ENCODE peak calls at places on chromosomes 2 and 18, in seven cellular contexts. W is tibial artery; M is hypothalamus; Z is activated T-cell treated with anti-CD3 and anti-CD28 coated beads, Interleukin-2, amount 50 U/mL, for 72 hours; C is head of caudate nucleus; D is GM18507; R is activated naive CD8-positive, alpha-beta T cell treated with anti-CD3 and anti-CD28 coated beads, Interleukin-2, amount 10 ng/mL, durations not matched to agents 7 days and 5 days. T is an unnamed sample.
A peak's percentile ranks its signal among the peaks of the same experiment; 100 is the strongest.

GRCh38 chr2:128493880-128494279 is 175.2 kb upstream of the HS6ST1 start:
- DNase-seq in W (no peak), M (no peak), R (no peak), Z (no peak), C (no peak), D (no peak), T (no peak)

GRCh38 chr2:233469261-233470006 is 97.1 kb downstream of the USP40 start:
- DNase-seq in W (peak; percentile 59), Z (no peak), R (no peak), C (peak; percentile 64), D (no peak), M (no peak), T (no peak)

GRCh38 chr2:220469201-220469600 is 841.8 kb downstream of the SLC4A3 start:
- DNase-seq in W (no peak), C (no peak), D (no peak), R (no peak), Z (no peak), M (no peak), T (no peak)

GRCh38 chr2:240725266-240726060 is 33.8 kb downstream of the AQP12A start:
- DNase-seq in W (no peak), Z (no peak), D (no peak), C (no peak), M (no peak), R (no peak), T (no peak)

GRCh38 chr2:141968377-141968920 is 162.4 kb downstream of the LRP1B start:
- DNase-seq in W (no peak), C (no peak), M (no peak), R (no peak), D (no peak), Z (no peak), T (no peak)

GRCh38 chr2:136384541-136385303 is 266.8 kb upstream of the CXCR4 start:
- DNase-seq in D (no peak), C (peak; percentile 36), Z (peak; percentile 63), M (no peak), W (no peak), R (no peak), T (peak; percentile 74)

GRCh38 chr2:172985139-172985874 is 90.3 kb upstream of the MAP3K20 start:
- DNase-seq in W (no peak), D (no peak), Z (no peak), M (no peak), C (no peak), R (no peak), T (no peak)

GRCh38 chr2:219997341-219997851 is 370.0 kb downstream of the SLC4A3 start:
- DNase-seq in Z (peak; percentile 29), R (no peak), W (no peak), M (no peak), D (no peak), C (peak; percentile 80), T (peak; percentile 69)

GRCh38 chr2:40394597-40394996 is 57.3 kb downstream of the SLC8A1 start:
- DNase-seq in C (no peak), R (no peak), W (no peak), Z (no peak), D (no peak), M (no peak), T (no peak)

GRCh38 chr18:13136056-13136688 is 82.4 kb upstream of the LDLRAD4 start:
- DNase-seq in R (peak; percentile 58), C (no peak), Z (peak; percentile 72), W (no peak), M (no peak), D (no peak), T (no peak)

GRCh38 chr2:201674794-201675193 is 23.6 kb downstream of the MPP4 start:
- DNase-seq in M (no peak), C (no peak), W (no peak), Z (no peak), D (no peak), R (no peak), T (no peak)

GRCh38 chr18:80181642-80182461 is 65.5 kb downstream of the PARD6G start:
- DNase-seq in R (no peak), Z (no peak), D (no peak), C (no peak), M (no peak), W (no peak), T (no peak)

GRCh38 chr2:8086342-8086741 is 595.5 kb upstream of the ID2 start:
- DNase-seq in M (no peak), R (no peak), D (no peak), Z (no peak), W (no peak), C (no peak), T (no peak)

GRCh38 chr2:111116843-111117665 is 3.7 kb upstream of the BCL2L11 start:
- DNase-seq in R (peak; percentile 70), D (peak; percentile 64), Z (peak; percentile 79), C (peak; percentile 78), M (peak; percentile 23), W (peak; percentile 70), T (peak; percentile 77)

GRCh38 chr2:193966590-193966989 is 1690.4 kb upstream of the SLC39A10 start:
- DNase-seq in D (no peak), W (no peak), M (no peak), R (no peak), Z (no peak), C (no peak), T (no peak)

GRCh38 chr2:154697422-154698237 is 865 bp upstream of the KCNJ3 start:
- DNase-seq in Z (no peak), C (peak; percentile 45), M (peak; percentile 17), W (peak; percentile 22), R (peak; percentile 27), D (no peak), T (peak; percentile 89)

GRCh38 chr2:102368461-102369109 is 13.0 kb downstream of the IL18R1 start:
- DNase-seq in W (no peak), D (no peak), M (no peak), Z (peak; percentile 29), R (no peak), C (no peak), T (no peak)

GRCh38 chr2:1721706-1722483 is 22.4 kb downstream of the PXDN start:
- DNase-seq in Z (no peak), R (no peak), D (no peak), C (peak; percentile 15), M (no peak), W (peak; percentile 39), T (no peak)

GRCh38 chr2:240604291-240604938 is 17.9 kb downstream of the CAPN10 start:
- DNase-seq in M (no peak), D (no peak), W (peak; percentile 74), Z (no peak), R (peak; percentile 26), C (peak; percentile 84), T (no peak)

GRCh38 chr2:159614534-159615186 is 1.7 kb downstream of the BAZ2B start:
- DNase-seq in C (no peak), D (no peak), W (no peak), M (no peak), R (no peak), Z (no peak), T (peak; percentile 96)

GRCh38 chr2:19607400-19607799 is 249.0 kb upstream of the OSR1 start:
- DNase-seq in Z (no peak), W (no peak), C (no peak), M (no peak), R (no peak), D (no peak), T (no peak)

GRCh38 chr2:57850415-57851130 is 196.0 kb upstream of the VRK2 start:
- DNase-seq in W (no peak), Z (no peak), M (no peak), C (no peak), D (no peak), R (no peak), T (no peak)

GRCh38 chr2:134924912-134925311 is 6.3 kb downstream of the CCNT2 start:
- DNase-seq in R (no peak), Z (no peak), D (no peak), M (no peak), W (no peak), C (no peak), T (no peak)

GRCh38 chr18:9985641-9986040 is 71.8 kb downstream of the VAPA start:
- DNase-seq in Z (no peak), R (no peak), W (no peak), M (no peak), D (no peak), C (no peak), T (no peak)

GRCh38 chr2:144683955-144684354 is 164.0 kb upstream of the ZEB2 start:
- DNase-seq in Z (no peak), C (no peak), M (no peak), R (no peak), W (no peak), D (no peak), T (no peak)

GRCh38 chr18:59426855-59427254 is 67.8 kb upstream of the LMAN1 start:
- DNase-seq in M (no peak), D (no peak), R (no peak), Z (no peak), W (no peak), C (no peak), T (no peak)

GRCh38 chr2:49936965-49937364 is 782.6 kb upstream of the FSHR start:
- DNase-seq in W (no peak), M (no peak), C (no peak), R (no peak), Z (no peak), D (no peak), T (no peak)

GRCh38 chr18:13455960-13456471 is 237.5 kb downstream of the LDLRAD4 start:
- DNase-seq in R (peak; percentile 46), D (peak; percentile 55), M (no peak), Z (peak; percentile 32), W (no peak), C (no peak), T (no peak)

GRCh38 chr2:124563415-124563814 is 538.3 kb downstream of the CNTNAP5 start:
- DNase-seq in D (no peak), R (no peak), Z (no peak), C (no peak), M (no peak), W (no peak), T (no peak)

GRCh38 chr2:38960609-38961320 is 71.1 kb downstream of the ARHGEF33 start:
- DNase-seq in Z (no peak), D (no peak), C (no peak), W (no peak), M (no peak), R (no peak), T (no peak)

T was measured in NCI-H2227 treated with DMSO at 0.1 percent for 48 hours.